ENCODE peak calls at places on chromosome 7, in eight cellular contexts. One of them, this sample, is unnamed.

GRCh38 chr7:129779602-129780256 is 168.2 kb downstream of the NRF1 start:
- DNase-seq in fibroblast of lung: no peak
- DNase-seq in GM20000: peak
- DNase-seq in naive thymus-derived CD8-positive, alpha-beta T cell: no peak
- DNase-seq in mammary epithelial cell: peak
- DNase-seq in activated T-helper 2 cell treated with anti-CD3 and anti-CD28 coated beads, Interferon-gamma antibody, Interleukin-2, Interleukin-4, amounts not matched to agents 10 μg/mL and 5 μg/mL and 100 μg/mL, durations not matched to agents 14 hours and 24 hours and 36 hours: no peak
- DNase-seq in memory B cell: peak
- DNase-seq in HepG2: peak
- DNase-seq in this sample: no peak

GRCh38 chr7:2601065-2601464 is 30.7 kb upstream of the TTYH3 start:
- DNase-seq in HepG2: no peak
- DNase-seq in fibroblast of lung: no peak
- DNase-seq in naive thymus-derived CD8-positive, alpha-beta T cell: no peak
- DNase-seq in GM20000: no peak
- DNase-seq in activated T-helper 2 cell treated with anti-CD3 and anti-CD28 coated beads, Interferon-gamma antibody, Interleukin-2, Interleukin-4, amounts not matched to agents 10 μg/mL and 5 μg/mL and 100 μg/mL, durations not matched to agents 14 hours and 24 hours and 36 hours: no peak
- DNase-seq in mammary epithelial cell: no peak
- DNase-seq in memory B cell: no peak
- DNase-seq in this sample: no peak

GRCh38 chr7:92177362-92177761 is 1.6 kb downstream of the LRRD1 start:
- DNase-seq in naive thymus-derived CD8-positive, alpha-beta T cell: no peak
- DNase-seq in memory B cell: no peak
- DNase-seq in activated T-helper 2 cell treated with anti-CD3 and anti-CD28 coated beads, Interferon-gamma antibody, Interleukin-2, Interleukin-4, amounts not matched to agents 10 μg/mL and 5 μg/mL and 100 μg/mL, durations not matched to agents 14 hours and 24 hours and 36 hours: no peak
- DNase-seq in fibroblast of lung: peak
- DNase-seq in mammary epithelial cell: peak
- DNase-seq in HepG2: no peak
- DNase-seq in GM20000: no peak
- DNase-seq in this sample: no peak

GRCh38 chr7:132435016-132435990 is 141.0 kb downstream of the PLXNA4 start:
- DNase-seq in activated T-helper 2 cell treated with anti-CD3 and anti-CD28 coated beads, Interferon-gamma antibody, Interleukin-2, Interleukin-4, amounts not matched to agents 10 μg/mL and 5 μg/mL and 100 μg/mL, durations not matched to agents 14 hours and 24 hours and 36 hours: no peak
- DNase-seq in HepG2: no peak
- DNase-seq in mammary epithelial cell: no peak
- DNase-seq in memory B cell: no peak
- DNase-seq in naive thymus-derived CD8-positive, alpha-beta T cell: no peak
- DNase-seq in fibroblast of lung: no peak
- DNase-seq in GM20000: no peak
- DNase-seq in this sample: no peak

GRCh38 chr7:112866424-112866823 is 76.2 kb upstream of the TMEM168 start:
- DNase-seq in mammary epithelial cell: peak
- DNase-seq in memory B cell: no peak
- DNase-seq in HepG2: no peak
- DNase-seq in naive thymus-derived CD8-positive, alpha-beta T cell: no peak
- DNase-seq in activated T-helper 2 cell treated with anti-CD3 and anti-CD28 coated beads, Interferon-gamma antibody, Interleukin-2, Interleukin-4, amounts not matched to agents 10 μg/mL and 5 μg/mL and 100 μg/mL, durations not matched to agents 14 hours and 24 hours and 36 hours: no peak
- DNase-seq in GM20000: peak
- DNase-seq in fibroblast of lung: no peak
- DNase-seq in this sample: peak

GRCh38 chr7:38306914-38307313 is 33.5 kb upstream of the TARP start:
- DNase-seq in mammary epithelial cell: no peak
- DNase-seq in GM20000: no peak
- DNase-seq in HepG2: no peak
- DNase-seq in memory B cell: no peak
- DNase-seq in activated T-helper 2 cell treated with anti-CD3 and anti-CD28 coated beads, Interferon-gamma antibody, Interleukin-2, Interleukin-4, amounts not matched to agents 10 μg/mL and 5 μg/mL and 100 μg/mL, durations not matched to agents 14 hours and 24 hours and 36 hours: no peak
- DNase-seq in naive thymus-derived CD8-positive, alpha-beta T cell: no peak
- DNase-seq in fibroblast of lung: no peak
- DNase-seq in this sample: no peak

GRCh38 chr7:90250601-90251303 is 5.8 kb downstream of the CFAP69 start:
- DNase-seq in memory B cell: no peak
- DNase-seq in mammary epithelial cell: no peak
- DNase-seq in naive thymus-derived CD8-positive, alpha-beta T cell: no peak
- DNase-seq in HepG2: no peak
- DNase-seq in activated T-helper 2 cell treated with anti-CD3 and anti-CD28 coated beads, Interferon-gamma antibody, Interleukin-2, Interleukin-4, amounts not matched to agents 10 μg/mL and 5 μg/mL and 100 μg/mL, durations not matched to agents 14 hours and 24 hours and 36 hours: no peak
- DNase-seq in GM20000: no peak
- DNase-seq in fibroblast of lung: peak
- DNase-seq in this sample: no peak

GRCh38 chr7:55366461-55367138 is 1.5 kb downstream of the LANCL2 start:
- DNase-seq in fibroblast of lung: no peak
- DNase-seq in mammary epithelial cell: no peak
- DNase-seq in activated T-helper 2 cell treated with anti-CD3 and anti-CD28 coated beads, Interferon-gamma antibody, Interleukin-2, Interleukin-4, amounts not matched to agents 10 μg/mL and 5 μg/mL and 100 μg/mL, durations not matched to agents 14 hours and 24 hours and 36 hours: no peak
- DNase-seq in naive thymus-derived CD8-positive, alpha-beta T cell: no peak
- DNase-seq in HepG2: peak
- DNase-seq in GM20000: no peak
- DNase-seq in memory B cell: no peak
- DNase-seq in this sample: no peak

GRCh38 chr7:21749318-21749717 is 196.4 kb downstream of the CDCA7L start:
- DNase-seq in HepG2: no peak
- DNase-seq in fibroblast of lung: no peak
- DNase-seq in mammary epithelial cell: no peak
- DNase-seq in activated T-helper 2 cell treated with anti-CD3 and anti-CD28 coated beads, Interferon-gamma antibody, Interleukin-2, Interleukin-4, amounts not matched to agents 10 μg/mL and 5 μg/mL and 100 μg/mL, durations not matched to agents 14 hours and 24 hours and 36 hours: no peak
- DNase-seq in memory B cell: no peak
- DNase-seq in GM20000: no peak
- DNase-seq in naive thymus-derived CD8-positive, alpha-beta T cell: no peak
- DNase-seq in this sample: no peak

GRCh38 chr7:157824819-157825121 is 488.0 kb downstream of the DNAJB6 start:
- DNase-seq in naive thymus-derived CD8-positive, alpha-beta T cell: no peak
- DNase-seq in activated T-helper 2 cell treated with anti-CD3 and anti-CD28 coated beads, Interferon-gamma antibody, Interleukin-2, Interleukin-4, amounts not matched to agents 10 μg/mL and 5 μg/mL and 100 μg/mL, durations not matched to agents 14 hours and 24 hours and 36 hours: no peak
- DNase-seq in mammary epithelial cell: no peak
- DNase-seq in GM20000: no peak
- DNase-seq in fibroblast of lung: no peak
- DNase-seq in memory B cell: no peak
- DNase-seq in HepG2: no peak
- DNase-seq in this sample: no peak

GRCh38 chr7:36192050-36192824 is 39.2 kb downstream of the EEPD1 start:
- DNase-seq in mammary epithelial cell: no peak
- DNase-seq in memory B cell: no peak
- DNase-seq in HepG2: no peak
- DNase-seq in fibroblast of lung: peak
- DNase-seq in activated T-helper 2 cell treated with anti-CD3 and anti-CD28 coated beads, Interferon-gamma antibody, Interleukin-2, Interleukin-4, amounts not matched to agents 10 μg/mL and 5 μg/mL and 100 μg/mL, durations not matched to agents 14 hours and 24 hours and 36 hours: no peak
- DNase-seq in naive thymus-derived CD8-positive, alpha-beta T cell: no peak
- DNase-seq in GM20000: no peak
- DNase-seq in this sample: no peak

GRCh38 chr7:92584953-92585352 is 5.2 kb downstream of the FAM133B start:
- DNase-seq in HepG2: peak
- DNase-seq in naive thymus-derived CD8-positive, alpha-beta T cell: no peak
- DNase-seq in fibroblast of lung: no peak
- DNase-seq in activated T-helper 2 cell treated with anti-CD3 and anti-CD28 coated beads, Interferon-gamma antibody, Interleukin-2, Interleukin-4, amounts not matched to agents 10 μg/mL and 5 μg/mL and 100 μg/mL, durations not matched to agents 14 hours and 24 hours and 36 hours: no peak
- DNase-seq in mammary epithelial cell: no peak
- DNase-seq in memory B cell: no peak
- DNase-seq in GM20000: no peak
- DNase-seq in this sample: no peak

GRCh38 chr7:1949681-1950055 is 279.6 kb downstream of the ELFN1 start:
- DNase-seq in mammary epithelial cell: no peak
- DNase-seq in naive thymus-derived CD8-positive, alpha-beta T cell: no peak
- DNase-seq in memory B cell: no peak
- DNase-seq in fibroblast of lung: no peak
- DNase-seq in activated T-helper 2 cell treated with anti-CD3 and anti-CD28 coated beads, Interferon-gamma antibody, Interleukin-2, Interleukin-4, amounts not matched to agents 10 μg/mL and 5 μg/mL and 100 μg/mL, durations not matched to agents 14 hours and 24 hours and 36 hours: no peak
- DNase-seq in HepG2: no peak
- DNase-seq in GM20000: no peak
- DNase-seq in this sample: no peak

GRCh38 chr7:137975223-137975622 is 26.7 kb downstream of the CREB3L2 start:
- DNase-seq in HepG2: no peak
- DNase-seq in GM20000: peak
- DNase-seq in activated T-helper 2 cell treated with anti-CD3 and anti-CD28 coated beads, Interferon-gamma antibody, Interleukin-2, Interleukin-4, amounts not matched to agents 10 μg/mL and 5 μg/mL and 100 μg/mL, durations not matched to agents 14 hours and 24 hours and 36 hours: no peak
- DNase-seq in memory B cell: no peak
- DNase-seq in fibroblast of lung: peak
- DNase-seq in mammary epithelial cell: no peak
- DNase-seq in naive thymus-derived CD8-positive, alpha-beta T cell: no peak
- DNase-seq in this sample: no peak

GRCh38 chr7:76515999-76516443 is 5.7 kb downstream of the UPK3B start:
- DNase-seq in HepG2: peak
- DNase-seq in mammary epithelial cell: no peak
- DNase-seq in GM20000: peak
- DNase-seq in memory B cell: peak
- DNase-seq in fibroblast of lung: peak
- DNase-seq in activated T-helper 2 cell treated with anti-CD3 and anti-CD28 coated beads, Interferon-gamma antibody, Interleukin-2, Interleukin-4, amounts not matched to agents 10 μg/mL and 5 μg/mL and 100 μg/mL, durations not matched to agents 14 hours and 24 hours and 36 hours: no peak
- DNase-seq in naive thymus-derived CD8-positive, alpha-beta T cell: no peak
- DNase-seq in this sample: no peak

GRCh38 chr7:98278936-98279335 is 2.5 kb upstream of the BRI3 start:
- DNase-seq in fibroblast of lung: no peak
- DNase-seq in GM20000: no peak
- DNase-seq in memory B cell: no peak
- DNase-seq in HepG2: no peak
- DNase-seq in mammary epithelial cell: no peak
- DNase-seq in naive thymus-derived CD8-positive, alpha-beta T cell: no peak
- DNase-seq in activated T-helper 2 cell treated with anti-CD3 and anti-CD28 coated beads, Interferon-gamma antibody, Interleukin-2, Interleukin-4, amounts not matched to agents 10 μg/mL and 5 μg/mL and 100 μg/mL, durations not matched to agents 14 hours and 24 hours and 36 hours: no peak
- DNase-seq in this sample: no peak

GRCh38 chr7:94509264-94509878 is at the start of gene CASD1:
- DNase-seq in GM20000: peak
- DNase-seq in naive thymus-derived CD8-positive, alpha-beta T cell: peak
- DNase-seq in memory B cell: peak
- DNase-seq in mammary epithelial cell: peak
- DNase-seq in activated T-helper 2 cell treated with anti-CD3 and anti-CD28 coated beads, Interferon-gamma antibody, Interleukin-2, Interleukin-4, amounts not matched to agents 10 μg/mL and 5 μg/mL and 100 μg/mL, durations not matched to agents 14 hours and 24 hours and 36 hours: peak
- DNase-seq in HepG2: peak
- DNase-seq in fibroblast of lung: peak
- DNase-seq in this sample: no peak

GRCh38 chr7:116380030-116380429 is 119.5 kb upstream of the CAV2 start:
- DNase-seq in memory B cell: no peak
- DNase-seq in naive thymus-derived CD8-positive, alpha-beta T cell: no peak
- DNase-seq in mammary epithelial cell: no peak
- DNase-seq in fibroblast of lung: peak
- DNase-seq in HepG2: no peak
- DNase-seq in activated T-helper 2 cell treated with anti-CD3 and anti-CD28 coated beads, Interferon-gamma antibody, Interleukin-2, Interleukin-4, amounts not matched to agents 10 μg/mL and 5 μg/mL and 100 μg/mL, durations not matched to agents 14 hours and 24 hours and 36 hours: no peak
- DNase-seq in GM20000: no peak
- DNase-seq in this sample: no peak

GRCh38 chr7:137692399-137692798 is 154.4 kb downstream of the DGKI start:
- DNase-seq in activated T-helper 2 cell treated with anti-CD3 and anti-CD28 coated beads, Interferon-gamma antibody, Interleukin-2, Interleukin-4, amounts not matched to agents 10 μg/mL and 5 μg/mL and 100 μg/mL, durations not matched to agents 14 hours and 24 hours and 36 hours: no peak
- DNase-seq in naive thymus-derived CD8-positive, alpha-beta T cell: no peak
- DNase-seq in HepG2: no peak
- DNase-seq in memory B cell: no peak
- DNase-seq in fibroblast of lung: no peak
- DNase-seq in mammary epithelial cell: no peak
- DNase-seq in GM20000: no peak
- DNase-seq in this sample: no peak

GRCh38 chr7:124779194-124779593 is 13.6 kb upstream of the GPR37 start:
- DNase-seq in naive thymus-derived CD8-positive, alpha-beta T cell: no peak
- DNase-seq in HepG2: peak
- DNase-seq in activated T-helper 2 cell treated with anti-CD3 and anti-CD28 coated beads, Interferon-gamma antibody, Interleukin-2, Interleukin-4, amounts not matched to agents 10 μg/mL and 5 μg/mL and 100 μg/mL, durations not matched to agents 14 hours and 24 hours and 36 hours: no peak
- DNase-seq in memory B cell: no peak
- DNase-seq in GM20000: no peak
- DNase-seq in mammary epithelial cell: peak
- DNase-seq in fibroblast of lung: no peak
- DNase-seq in this sample: no peak

GRCh38 chr7:54397836-54398612 is 144.2 kb upstream of the VSTM2A start:
- DNase-seq in naive thymus-derived CD8-positive, alpha-beta T cell: no peak
- DNase-seq in mammary epithelial cell: no peak
- DNase-seq in memory B cell: no peak
- DNase-seq in activated T-helper 2 cell treated with anti-CD3 and anti-CD28 coated beads, Interferon-gamma antibody, Interleukin-2, Interleukin-4, amounts not matched to agents 10 μg/mL and 5 μg/mL and 100 μg/mL, durations not matched to agents 14 hours and 24 hours and 36 hours: no peak
- DNase-seq in HepG2: no peak
- DNase-seq in fibroblast of lung: no peak
- DNase-seq in GM20000: no peak
- DNase-seq in this sample: no peak

GRCh38 chr7:4066626-4067475 is 615.2 kb upstream of the FOXK1 start:
- DNase-seq in mammary epithelial cell: no peak
- DNase-seq in HepG2: no peak
- DNase-seq in GM20000: no peak
- DNase-seq in memory B cell: no peak
- DNase-seq in fibroblast of lung: no peak
- DNase-seq in activated T-helper 2 cell treated with anti-CD3 and anti-CD28 coated beads, Interferon-gamma antibody, Interleukin-2, Interleukin-4, amounts not matched to agents 10 μg/mL and 5 μg/mL and 100 μg/mL, durations not matched to agents 14 hours and 24 hours and 36 hours: no peak
- DNase-seq in naive thymus-derived CD8-positive, alpha-beta T cell: no peak
- DNase-seq in this sample: no peak

GRCh38 chr7:99331002-99331401 is 5.3 kb downstream of the ARPC1A start:
- DNase-seq in mammary epithelial cell: peak
- DNase-seq in fibroblast of lung: peak
- DNase-seq in GM20000: no peak
- DNase-seq in memory B cell: no peak
- DNase-seq in activated T-helper 2 cell treated with anti-CD3 and anti-CD28 coated beads, Interferon-gamma antibody, Interleukin-2, Interleukin-4, amounts not matched to agents 10 μg/mL and 5 μg/mL and 100 μg/mL, durations not matched to agents 14 hours and 24 hours and 36 hours: no peak
- DNase-seq in HepG2: no peak
- DNase-seq in naive thymus-derived CD8-positive, alpha-beta T cell: no peak
- DNase-seq in this sample: no peak

GRCh38 chr7:87564290-87564963 is 36.3 kb downstream of the ABCB1 start:
- DNase-seq in fibroblast of lung: peak
- DNase-seq in mammary epithelial cell: peak
- DNase-seq in memory B cell: peak
- DNase-seq in activated T-helper 2 cell treated with anti-CD3 and anti-CD28 coated beads, Interferon-gamma antibody, Interleukin-2, Interleukin-4, amounts not matched to agents 10 μg/mL and 5 μg/mL and 100 μg/mL, durations not matched to agents 14 hours and 24 hours and 36 hours: no peak
- DNase-seq in HepG2: peak
- DNase-seq in GM20000: peak
- DNase-seq in naive thymus-derived CD8-positive, alpha-beta T cell: no peak
- DNase-seq in this sample: peak

GRCh38 chr7:40673285-40673684 is 538.5 kb downstream of the SUGCT start:
- DNase-seq in mammary epithelial cell: peak
- DNase-seq in fibroblast of lung: peak
- DNase-seq in activated T-helper 2 cell treated with anti-CD3 and anti-CD28 coated beads, Interferon-gamma antibody, Interleukin-2, Interleukin-4, amounts not matched to agents 10 μg/mL and 5 μg/mL and 100 μg/mL, durations not matched to agents 14 hours and 24 hours and 36 hours: no peak
- DNase-seq in GM20000: no peak
- DNase-seq in memory B cell: no peak
- DNase-seq in HepG2: no peak
- DNase-seq in naive thymus-derived CD8-positive, alpha-beta T cell: no peak
- DNase-seq in this sample: no peak

GRCh38 chr7:3722396-3722846 is 421.4 kb downstream of the SDK1 start:
- DNase-seq in GM20000: no peak
- DNase-seq in HepG2: peak
- DNase-seq in naive thymus-derived CD8-positive, alpha-beta T cell: peak
- DNase-seq in activated T-helper 2 cell treated with anti-CD3 and anti-CD28 coated beads, Interferon-gamma antibody, Interleukin-2, Interleukin-4, amounts not matched to agents 10 μg/mL and 5 μg/mL and 100 μg/mL, durations not matched to agents 14 hours and 24 hours and 36 hours: no peak
- DNase-seq in memory B cell: no peak
- DNase-seq in mammary epithelial cell: no peak
- DNase-seq in fibroblast of lung: peak
- DNase-seq in this sample: no peak

GRCh38 chr7:158114056-158114850 is 473.4 kb downstream of the PTPRN2 start:
- DNase-seq in GM20000: no peak
- DNase-seq in HepG2: no peak
- DNase-seq in mammary epithelial cell: no peak
- DNase-seq in activated T-helper 2 cell treated with anti-CD3 and anti-CD28 coated beads, Interferon-gamma antibody, Interleukin-2, Interleukin-4, amounts not matched to agents 10 μg/mL and 5 μg/mL and 100 μg/mL, durations not matched to agents 14 hours and 24 hours and 36 hours: no peak
- DNase-seq in memory B cell: no peak
- DNase-seq in fibroblast of lung: no peak
- DNase-seq in naive thymus-derived CD8-positive, alpha-beta T cell: no peak
- DNase-seq in this sample: no peak

GRCh38 chr7:91079491-91079890 is 184.7 kb upstream of the FZD1 start:
- DNase-seq in memory B cell: no peak
- DNase-seq in HepG2: no peak
- DNase-seq in naive thymus-derived CD8-positive, alpha-beta T cell: no peak
- DNase-seq in mammary epithelial cell: no peak
- DNase-seq in fibroblast of lung: peak
- DNase-seq in activated T-helper 2 cell treated with anti-CD3 and anti-CD28 coated beads, Interferon-gamma antibody, Interleukin-2, Interleukin-4, amounts not matched to agents 10 μg/mL and 5 μg/mL and 100 μg/mL, durations not matched to agents 14 hours and 24 hours and 36 hours: no peak
- DNase-seq in GM20000: no peak
- DNase-seq in this sample: no peak

GRCh38 chr7:106914018-106914607 is 49.0 kb downstream of the PIK3CG start:
- DNase-seq in HepG2: no peak
- DNase-seq in mammary epithelial cell: no peak
- DNase-seq in fibroblast of lung: no peak
- DNase-seq in memory B cell: no peak
- DNase-seq in GM20000: no peak
- DNase-seq in activated T-helper 2 cell treated with anti-CD3 and anti-CD28 coated beads, Interferon-gamma antibody, Interleukin-2, Interleukin-4, amounts not matched to agents 10 μg/mL and 5 μg/mL and 100 μg/mL, durations not matched to agents 14 hours and 24 hours and 36 hours: no peak
- DNase-seq in naive thymus-derived CD8-positive, alpha-beta T cell: no peak
- DNase-seq in this sample: no peak

GRCh38 chr7:131016230-131016629 is 282.2 kb upstream of the KLF14 start:
- DNase-seq in mammary epithelial cell: peak
- DNase-seq in fibroblast of lung: no peak
- DNase-seq in GM20000: no peak
- DNase-seq in memory B cell: no peak
- DNase-seq in activated T-helper 2 cell treated with anti-CD3 and anti-CD28 coated beads, Interferon-gamma antibody, Interleukin-2, Interleukin-4, amounts not matched to agents 10 μg/mL and 5 μg/mL and 100 μg/mL, durations not matched to agents 14 hours and 24 hours and 36 hours: no peak
- DNase-seq in HepG2: peak
- DNase-seq in naive thymus-derived CD8-positive, alpha-beta T cell: no peak
- DNase-seq in this sample: no peak

GRCh38 chr7:87600130-87601124 is at the start of gene ABCB1:
- DNase-seq in naive thymus-derived CD8-positive, alpha-beta T cell: peak
- DNase-seq in activated T-helper 2 cell treated with anti-CD3 and anti-CD28 coated beads, Interferon-gamma antibody, Interleukin-2, Interleukin-4, amounts not matched to agents 10 μg/mL and 5 μg/mL and 100 μg/mL, durations not matched to agents 14 hours and 24 hours and 36 hours: peak
- DNase-seq in HepG2: peak
- DNase-seq in memory B cell: peak
- DNase-seq in GM20000: peak
- DNase-seq in mammary epithelial cell: peak
- DNase-seq in fibroblast of lung: peak
- DNase-seq in this sample: no peak

GRCh38 chr7:51133992-51134391 is 182.6 kb downstream of the COBL start:
- DNase-seq in GM20000: no peak
- DNase-seq in memory B cell: no peak
- DNase-seq in mammary epithelial cell: no peak
- DNase-seq in naive thymus-derived CD8-positive, alpha-beta T cell: no peak
- DNase-seq in activated T-helper 2 cell treated with anti-CD3 and anti-CD28 coated beads, Interferon-gamma antibody, Interleukin-2, Interleukin-4, amounts not matched to agents 10 μg/mL and 5 μg/mL and 100 μg/mL, durations not matched to agents 14 hours and 24 hours and 36 hours: no peak
- DNase-seq in HepG2: no peak
- DNase-seq in fibroblast of lung: no peak
- DNase-seq in this sample: no peak

GRCh38 chr7:7972128-7972527 is 3.5 kb downstream of the GLCCI1 start:
- DNase-seq in naive thymus-derived CD8-positive, alpha-beta T cell: no peak
- DNase-seq in activated T-helper 2 cell treated with anti-CD3 and anti-CD28 coated beads, Interferon-gamma antibody, Interleukin-2, Interleukin-4, amounts not matched to agents 10 μg/mL and 5 μg/mL and 100 μg/mL, durations not matched to agents 14 hours and 24 hours and 36 hours: no peak
- DNase-seq in HepG2: no peak
- DNase-seq in GM20000: no peak
- DNase-seq in mammary epithelial cell: no peak
- DNase-seq in memory B cell: no peak
- DNase-seq in fibroblast of lung: peak
- DNase-seq in this sample: no peak

GRCh38 chr7:140218656-140219055 is 41.9 kb upstream of the KDM7A start:
- DNase-seq in HepG2: no peak
- DNase-seq in memory B cell: no peak
- DNase-seq in activated T-helper 2 cell treated with anti-CD3 and anti-CD28 coated beads, Interferon-gamma antibody, Interleukin-2, Interleukin-4, amounts not matched to agents 10 μg/mL and 5 μg/mL and 100 μg/mL, durations not matched to agents 14 hours and 24 hours and 36 hours: no peak
- DNase-seq in fibroblast of lung: no peak
- DNase-seq in mammary epithelial cell: no peak
- DNase-seq in GM20000: no peak
- DNase-seq in naive thymus-derived CD8-positive, alpha-beta T cell: no peak
- DNase-seq in this sample: no peak